ENCODE peak calls at places on chromosomes 6 and 20, in nine cellular contexts. E is HCT116; A is heart right ventricle; T is activated B cell treated with CpG ODN at 0.5 μM for 24 hours; K is sigmoid colon; Q is activated CD8-positive, alpha-beta T cell treated with anti-CD3 and anti-CD28 coated beads for 36 hours; J is fibroblast of the aortic adventitia; G is astrocyte; O is mammary epithelial cell. U is an unnamed sample.

GRCh38 chr6:3612341-3613041 is 139.0 kb downstream of the PXDC1 start:
- DNase-seq in E (peak; percentile 68), A (no peak), T (no peak), K (no peak), Q (no peak), J (peak; percentile 81), G (peak; percentile 94), O (peak; percentile 95), U (no peak)

GRCh38 chr6:154868143-154868594 is 126.9 kb upstream of the TIAM2 start:
- DNase-seq in E (peak; percentile 12), A (no peak), T (no peak), K (no peak), Q (no peak), J (peak; percentile 78), G (peak; percentile 34), O (peak; percentile 40), U (peak; percentile 17)

GRCh38 chr6:36340341-36340670 is 3.6 kb upstream of the BNIP5 start:
- DNase-seq in E (no peak), A (no peak), T (no peak), K (no peak), Q (no peak), J (no peak), G (peak; percentile 53), O (no peak), U (no peak)

GRCh38 chr20:32354592-32355416 is 3.3 kb upstream of the ASXL1 start:
- DNase-seq in E (no peak), A (no peak), T (no peak), K (no peak), Q (peak; percentile 48), J (peak; percentile 66), G (peak; percentile 66), O (peak; percentile 54), U (peak; percentile 24)

GRCh38 chr6:138757131-138757530 is 16.4 kb upstream of the CCDC28A start:
- DNase-seq in E (no peak), A (no peak), T (no peak), K (no peak), Q (no peak), J (peak; percentile 31), G (no peak), O (no peak), U (no peak)

GRCh38 chr20:45779011-45779915 is 12.4 kb downstream of the WFDC3 start:
- DNase-seq in E (peak; percentile 98), A (peak; percentile 64), T (no peak), K (peak; percentile 98), Q (peak; percentile 23), J (peak; percentile 100), G (peak; percentile 100), O (peak; percentile 99), U (no peak)

GRCh38 chr20:38315290-38315966 is 11.5 kb downstream of the BPI start:
- DNase-seq in E (no peak), A (no peak), T (no peak), K (no peak), Q (no peak), J (peak; percentile 42), G (no peak), O (no peak), U (no peak)

GRCh38 chr6:154518386-154518785 is 7.9 kb upstream of the CNKSR3 start:
- DNase-seq in E (no peak), A (no peak), T (no peak), K (no peak), Q (no peak), J (no peak), G (no peak), O (no peak), U (no peak)

GRCh38 chr6:142696689-142697088 is 248.3 kb downstream of the HIVEP2 start:
- DNase-seq in E (no peak), A (peak; percentile 16), T (no peak), K (no peak), Q (no peak), J (no peak), G (no peak), O (peak; percentile 35), U (no peak)

GRCh38 chr6:16241321-16241689 is 2.9 kb downstream of the GMPR start:
- DNase-seq in E (no peak), A (no peak), T (no peak), K (no peak), Q (no peak), J (no peak), G (no peak), O (no peak), U (no peak)

GRCh38 chr6:16239090-16239797 is 857 bp downstream of the GMPR start:
- DNase-seq in E (no peak), A (peak; percentile 75), T (peak; percentile 23), K (peak; percentile 88), Q (peak; percentile 39), J (peak; percentile 56), G (no peak), O (peak; percentile 14), U (peak; percentile 43)

GRCh38 chr6:16240618-16241320 is 2.4 kb downstream of the GMPR start:
- DNase-seq in E (no peak), A (no peak), T (no peak), K (no peak), Q (no peak), J (no peak), G (no peak), O (no peak), U (no peak)

GRCh38 chr6:16238658-16239089 is 287 bp downstream of the GMPR start:
- DNase-seq in E (no peak), A (no peak), T (no peak), K (no peak), Q (no peak), J (no peak), G (no peak), O (no peak), U (no peak)

DNA sequence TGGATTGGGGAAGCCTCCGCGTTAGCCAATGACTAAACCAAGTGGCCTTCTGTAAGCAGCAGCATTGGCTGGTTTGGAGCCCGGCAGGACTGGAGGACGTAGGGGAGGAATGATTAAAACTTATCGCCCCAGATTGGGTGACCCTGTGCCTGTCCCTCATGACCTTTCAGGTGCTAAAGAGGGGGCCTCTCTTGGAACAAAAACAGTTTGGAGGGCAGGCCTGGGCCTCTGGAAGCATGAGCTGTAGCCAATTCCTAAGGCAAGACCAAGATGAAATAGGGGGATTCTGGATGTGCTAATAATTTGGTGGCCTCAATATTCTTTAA is 1.4 kb downstream of the GMPR start:
- DNase-seq in E (peak; percentile 86), A (no peak), T (no peak), K (no peak), Q (no peak), J (no peak), G (peak; percentile 58), O (no peak), U (no peak)
- TF ChIP-seq CTCF in E (no peak), A (no peak), T (no peak), K (no peak), Q (peak; percentile 36), J (no peak), G (no peak), O (no peak), U (no peak)

DNA sequence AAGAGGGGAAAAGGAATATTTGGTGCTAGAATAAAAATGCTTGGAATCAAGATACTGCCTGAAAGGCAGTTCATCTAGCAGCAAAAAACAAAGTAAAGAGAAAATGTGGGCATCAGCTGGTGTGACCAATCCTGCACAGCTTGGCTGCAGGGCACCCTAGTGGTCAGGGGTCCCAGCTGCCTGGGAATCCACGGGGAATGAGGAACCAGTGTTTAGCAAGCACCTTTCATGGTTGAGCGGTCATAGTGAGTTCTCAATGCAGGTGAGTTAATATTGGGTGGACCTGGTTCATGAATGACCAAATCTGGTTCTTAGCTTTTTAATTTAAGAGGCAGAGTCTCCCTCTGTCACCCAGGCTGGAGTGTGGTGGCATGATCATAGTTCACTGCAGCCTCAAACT is 53.3 kb downstream of the CAP2 start:
- DNase-seq in E (no peak), A (no peak), T (no peak), K (no peak), Q (no peak), J (no peak), G (no peak), O (no peak), U (no peak)
- TF ChIP-seq CTCF in E (peak; percentile 19), A (no peak), T (no peak), K (no peak), Q (no peak), J (no peak), G (no peak), O (no peak), U (no peak)

GRCh38 chr6:12483712-12484111 is 193.6 kb downstream of the EDN1 start:
- DNase-seq in E (peak; percentile 77), A (no peak), T (no peak), K (no peak), Q (peak; percentile 20), J (peak; percentile 95), G (peak; percentile 99), O (peak; percentile 91), U (peak; percentile 22)

GRCh38 chr6:12484519-12484918 is 194.4 kb downstream of the EDN1 start:
- DNase-seq in E (no peak), A (no peak), T (no peak), K (no peak), Q (no peak), J (no peak), G (no peak), O (no peak), U (no peak)

GRCh38 chr6:12480379-12480778 is 190.2 kb downstream of the EDN1 start:
- DNase-seq in E (no peak), A (no peak), T (no peak), K (no peak), Q (no peak), J (no peak), G (no peak), O (no peak), U (no peak)

GRCh38 chr6:12481292-12481691 is 191.1 kb downstream of the EDN1 start:
- DNase-seq in E (no peak), A (no peak), T (no peak), K (no peak), Q (no peak), J (no peak), G (no peak), O (no peak), U (no peak)

DNA sequence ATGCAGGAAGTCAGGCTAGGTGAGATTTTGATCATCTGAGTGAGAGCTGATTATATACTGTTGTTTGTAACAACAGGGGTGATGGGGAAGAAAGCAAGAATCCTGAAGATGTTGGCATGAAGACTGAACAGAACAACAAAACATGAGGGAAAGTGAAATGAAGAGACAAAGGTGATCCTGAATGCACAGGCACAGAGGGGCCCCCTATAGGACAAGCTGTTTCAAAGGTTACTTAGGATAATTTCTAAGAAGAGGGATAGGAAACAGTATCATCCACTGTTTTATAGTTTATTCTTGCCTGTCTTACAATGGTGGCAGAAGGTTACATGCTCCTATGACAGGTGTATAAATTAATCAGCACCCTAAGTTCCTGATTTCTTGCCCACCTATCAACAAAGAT is 192.2 kb downstream of the EDN1 start:
- DNase-seq in E (no peak), A (no peak), T (no peak), K (no peak), Q (no peak), J (no peak), G (no peak), O (no peak), U (no peak)
- TF ChIP-seq CTCF in E (peak; percentile 59), A (no peak), T (no peak), K (no peak), Q (no peak), J (no peak), G (peak; percentile 18), O (peak; percentile 29), U (peak; percentile 41)

DNA sequence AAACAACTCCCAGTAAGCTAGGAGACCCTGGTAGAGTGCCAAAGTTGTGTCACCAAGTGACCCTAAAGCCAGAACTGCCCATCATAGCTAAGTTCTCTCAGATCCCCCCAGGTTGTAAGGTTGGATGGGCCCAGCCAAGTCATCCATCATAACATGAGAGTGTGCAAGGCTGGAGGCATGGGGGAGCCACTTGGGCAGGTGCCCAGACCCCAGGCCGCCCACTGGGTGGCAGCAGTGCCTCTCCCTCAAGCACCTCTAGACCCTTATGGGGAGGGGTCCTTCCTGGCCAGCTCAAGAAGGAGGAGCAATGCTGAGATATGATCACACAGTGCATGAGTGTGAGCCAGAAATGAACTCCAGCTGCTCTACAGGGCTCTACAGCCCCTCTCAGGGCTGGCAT is 154.5 kb downstream of the MYLK4 start:
- DNase-seq in E (no peak), A (no peak), T (no peak), K (no peak), Q (peak; percentile 9), J (no peak), G (no peak), O (no peak), U (no peak)
- TF ChIP-seq CTCF in E (peak; percentile 55), A (peak; percentile 13), T (no peak), K (no peak), Q (no peak), J (no peak), G (no peak), O (no peak), U (peak; percentile 46)

U was measured in GM13977.